ENCODE peak calls at places on chromosome 21, in five cellular contexts. B is cardiac muscle cell, S is Caki2, Y is NCI-H774, H is mucosa of gallbladder. Q is an unnamed sample.

GRCh38 chr21:42587036-42587435 is 66.4 kb upstream of the PDE9A start:
- DNase-seq in S (no peak), B (no peak), H (no peak), Y (no peak), Q (no peak)

GRCh38 chr21:14880922-14881321 is 183.9 kb downstream of the NRIP1 start:
- DNase-seq in S (no peak), B (peak; percentile 73), Y (no peak), H (no peak), Q (no peak)

GRCh38 chr21:14382486-14382834 is 486 bp downstream of the HSPA13 start:
- DNase-seq in H (no peak), S (no peak), B (peak; percentile 44), Y (no peak), Q (no peak)

GRCh38 chr21:42535602-42536171 is 22.0 kb downstream of the SLC37A1 start:
- DNase-seq in S (no peak), Y (no peak), H (no peak), B (no peak), Q (no peak)

GRCh38 chr21:31119199-31119598 is 80.9 kb upstream of the KRTAP19-8 start:
- DNase-seq in Y (no peak), B (no peak), H (no peak), S (no peak), Q (no peak)

GRCh38 chr21:42351626-42352432 is 1.0 kb upstream of the TFF2 start:
- DNase-seq in B (no peak), H (no peak), Y (no peak), S (no peak), Q (no peak)

GRCh38 chr21:22871692-22872091 is 1873.5 kb downstream of the NCAM2 start:
- DNase-seq in H (no peak), B (no peak), Y (no peak), S (no peak), Q (no peak)

GRCh38 chr21:42003051-42003461 is 7.1 kb downstream of the ZBTB21 start:
- DNase-seq in B (no peak), H (no peak), S (no peak), Y (no peak), Q (no peak)

GRCh38 chr21:16116798-16117197 is 387.0 kb downstream of the USP25 start:
- DNase-seq in Y (no peak), S (no peak), H (no peak), B (peak; percentile 45), Q (no peak)

GRCh38 chr21:42473495-42474042 is 22.5 kb downstream of the RSPH1 start:
- DNase-seq in B (no peak), Y (no peak), H (no peak), S (no peak), Q (no peak)

GRCh38 chr21:36709030-36709867 is 10.3 kb downstream of the SIM2 start:
- DNase-seq in B (no peak), Y (no peak), H (no peak), S (no peak), Q (no peak)

GRCh38 chr21:40512590-40512989 is 334.4 kb downstream of the DSCAM start:
- DNase-seq in S (no peak), Y (no peak), H (no peak), B (no peak), Q (no peak)

GRCh38 chr21:45357436-45358260 is 47.3 kb upstream of the COL18A1 start:
- DNase-seq in H (peak; percentile 53), S (no peak), Y (no peak), B (peak; percentile 66), Q (no peak)

GRCh38 chr21:36762636-36763035 is 63.7 kb downstream of the SIM2 start:
- DNase-seq in H (no peak), B (no peak), Y (no peak), S (no peak), Q (no peak)

GRCh38 chr21:15514073-15514946 is 215.5 kb upstream of the USP25 start:
- DNase-seq in B (no peak), H (peak; percentile 21), Y (no peak), S (no peak), Q (no peak)

GRCh38 chr21:34885636-34886553 is 163.2 kb downstream of the RUNX1 start:
- DNase-seq in B (peak; percentile 53), Y (no peak), H (peak; percentile 62), S (peak; percentile 56), Q (no peak)

GRCh38 chr21:44816761-44817505 is 929 bp downstream of the SUMO3 start:
- DNase-seq in H (no peak), Y (no peak), S (no peak), B (no peak), Q (no peak)

Q was measured in NCI-H187 treated with DMSO at 0.1 percent for 48 hours.